ENCODE peak calls at places on chromosomes 5 and 9, in ten cellular contexts. V is CD4-positive, alpha-beta T cell; C is sigmoid colon; B is left lung; O is SJSA1; G is MM.1S; T is effector memory CD4-positive, alpha-beta T cell; I is RWPE1; Z is cardiac muscle cell; R is esophagus squamous epithelium. H is an unnamed sample.
A peak's percentile ranks its signal among the peaks of the same experiment; 100 is the strongest.

GRCh38 chr5:6377582-6378127 is 692 bp downstream of the MED10 start:
- DNase-seq in C (no peak), V (no peak), B (no peak), O (no peak), Z (no peak), R (no peak), T (no peak), I (no peak), G (peak; percentile 28), H (no peak)

GRCh38 chr9:93392974-93393373 is 58.5 kb upstream of the FAM120A start:
- DNase-seq in G (no peak), V (no peak), Z (no peak), R (no peak), O (no peak), T (no peak), I (no peak), C (no peak), B (peak; percentile 49), H (no peak)

GRCh38 chr9:131545003-131545785 is at the start of gene PRRT1B:
- DNase-seq in T (no peak), O (no peak), B (peak; percentile 93), V (no peak), C (no peak), Z (no peak), G (no peak), I (no peak), R (no peak), H (no peak)

GRCh38 chr9:101047848-101048402 is 19.4 kb downstream of the PLPPR1 start:
- DNase-seq in C (no peak), R (no peak), O (no peak), V (no peak), B (no peak), G (peak; percentile 65), Z (no peak), I (peak; percentile 15), T (no peak), H (no peak)

GRCh38 chr9:4984171-4984570 is 901 bp upstream of the JAK2 start:
- DNase-seq in C (no peak), I (no peak), B (no peak), O (no peak), G (peak; percentile 43), Z (no peak), V (no peak), R (no peak), T (no peak), H (no peak)

GRCh38 chr9:76608562-76609254 is 149.7 kb downstream of the GCNT1 start:
- DNase-seq in V (no peak), I (no peak), B (no peak), C (no peak), T (no peak), Z (no peak), R (no peak), O (no peak), G (no peak), H (no peak)

GRCh38 chr9:36862206-36863145 is 171.6 kb downstream of the PAX5 start:
- DNase-seq in I (peak; percentile 44), R (no peak), T (no peak), G (no peak), C (no peak), B (peak; percentile 61), V (no peak), Z (peak; percentile 67), O (peak; percentile 18), H (no peak)

GRCh38 chr9:12739014-12739413 is 35.8 kb upstream of the LURAP1L start:
- DNase-seq in G (no peak), C (no peak), R (no peak), O (no peak), B (no peak), V (no peak), Z (no peak), T (no peak), I (no peak), H (no peak)

GRCh38 chr5:67495072-67495471 is 298.5 kb upstream of the CD180 start:
- DNase-seq in Z (no peak), O (no peak), T (no peak), G (no peak), B (no peak), V (no peak), I (no peak), C (no peak), R (no peak), H (no peak)

GRCh38 chr5:139974661-139975060 is 68.4 kb downstream of the NRG2 start:
- DNase-seq in I (no peak), T (no peak), V (no peak), O (no peak), R (no peak), C (no peak), Z (peak; percentile 63), B (no peak), G (no peak), H (no peak)

GRCh38 chr5:141345327-141345726 is 1.7 kb downstream of the PCDHGA3 start:
- DNase-seq in O (no peak), R (no peak), G (no peak), I (no peak), V (no peak), T (no peak), Z (no peak), B (no peak), C (no peak), H (no peak)

GRCh38 chr5:132506094-132506692 is 15.6 kb upstream of the IRF1 start:
- DNase-seq in Z (peak; percentile 51), I (peak; percentile 77), G (peak; percentile 69), T (no peak), R (no peak), C (no peak), V (no peak), O (peak; percentile 95), B (no peak), H (no peak)

GRCh38 chr5:32165597-32165996 is 8.5 kb downstream of the GOLPH3 start:
- DNase-seq in G (no peak), B (no peak), O (no peak), V (no peak), T (no peak), Z (no peak), R (no peak), I (no peak), C (no peak), H (no peak)

GRCh38 chr9:135905380-135906282 is 1.7 kb downstream of the CAMSAP1 start:
- DNase-seq in T (no peak), I (peak; percentile 76), O (no peak), G (no peak), B (peak; percentile 54), R (no peak), Z (no peak), C (peak; percentile 54), V (peak; percentile 50), H (no peak)

GRCh38 chr5:136192526-136193395 is at the start of gene SMIM32:
- DNase-seq in C (peak; percentile 58), Z (peak; percentile 77), T (no peak), I (no peak), V (no peak), R (no peak), G (no peak), O (peak; percentile 42), B (no peak), H (peak; percentile 61)

DNA sequence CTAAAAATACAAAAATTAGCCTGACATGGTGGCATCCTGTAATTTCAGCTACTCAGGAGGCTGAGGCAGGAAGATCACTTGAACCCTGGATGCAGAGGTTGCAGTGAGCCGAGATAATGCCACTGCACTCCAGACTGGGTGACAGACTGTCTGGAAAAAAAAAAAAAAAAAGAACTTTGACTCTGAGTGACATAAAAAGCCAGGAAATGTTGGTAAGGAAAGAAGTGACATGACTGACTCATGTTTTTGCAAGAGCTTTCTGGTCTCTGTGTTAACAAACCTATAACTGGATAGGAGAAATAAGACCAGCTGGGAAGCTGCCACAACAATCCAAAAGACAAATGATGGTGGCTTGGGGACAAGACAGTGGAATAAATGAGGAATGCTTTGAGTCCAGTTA is 272.1 kb downstream of the HINT1 start:
- DNase-seq in I (no peak), V (no peak), T (no peak), O (no peak), G (no peak), C (no peak), R (no peak), Z (no peak), B (no peak), H (no peak)
- H3K27ac ChIP-seq in I (no peak overlapping the region), V (no peak overlapping the region), T (no peak overlapping the region), O (no peak overlapping the region), G (no peak overlapping the region), C (no peak overlapping the region), R (no peak overlapping the region), Z (no peak overlapping the region), B (no peak overlapping the region), H (no peak overlapping the region)

GRCh38 chr5:134255418-134256150 is 29.7 kb upstream of the PPP2CA start:
- DNase-seq in T (no peak), G (no peak), O (peak; percentile 33), R (no peak), I (no peak), C (no peak), V (no peak), B (no peak), Z (no peak), H (no peak)
- H3K27ac ChIP-seq in T (no peak overlapping the region), G (no peak overlapping the region), O (no peak overlapping the region), R (no peak overlapping the region), I (no peak overlapping the region), C (no peak overlapping the region), V (no peak overlapping the region), B (no peak overlapping the region), Z (no peak overlapping the region), H (peak overlapping the region; percentile 7)

GRCh38 chr5:149391524-149391923 is 12.4 kb upstream of the IL17B start:
- DNase-seq in Z (peak; percentile 54), I (no peak), T (no peak), G (no peak), B (no peak), R (no peak), C (peak; percentile 54), O (no peak), V (no peak), H (no peak)
- H3K27ac ChIP-seq in Z (peak overlapping the region; percentile 94), I (no peak overlapping the region), T (no peak overlapping the region), G (no peak overlapping the region), B (no peak overlapping the region), R (peak overlapping the region; percentile 83), C (peak overlapping the region; percentile 93), O (no peak overlapping the region), V (no peak overlapping the region), H (no peak overlapping the region)

GRCh38 chr9:2298217-2298616 is 283.1 kb downstream of the SMARCA2 start:
- DNase-seq in O (no peak), B (no peak), V (no peak), I (no peak), C (no peak), Z (no peak), R (no peak), G (no peak), T (no peak), H (no peak)

GRCh38 chr9:2302606-2303005 is 287.5 kb downstream of the SMARCA2 start:
- DNase-seq in R (no peak), I (no peak), B (no peak), C (no peak), Z (no peak), V (no peak), T (no peak), G (no peak), O (no peak), H (no peak)

GRCh38 chr9:2297771-2298170 is 282.6 kb downstream of the SMARCA2 start:
- DNase-seq in O (no peak), B (no peak), G (no peak), C (no peak), T (no peak), V (no peak), I (no peak), R (no peak), Z (no peak), H (no peak)

GRCh38 chr9:2299843-2300205 is 284.7 kb downstream of the SMARCA2 start:
- DNase-seq in Z (no peak), T (no peak), R (no peak), B (no peak), G (no peak), I (no peak), C (no peak), O (no peak), V (no peak), H (no peak)

GRCh38 chr9:2299156-2299842 is 284.2 kb downstream of the SMARCA2 start:
- DNase-seq in C (no peak), V (no peak), B (peak; percentile 81), G (no peak), I (no peak), R (no peak), O (no peak), T (no peak), Z (no peak), H (no peak)
- H3K27ac ChIP-seq in C (no peak overlapping the region), V (no peak overlapping the region), B (no peak overlapping the region), G (no peak overlapping the region), I (no peak overlapping the region), R (no peak overlapping the region), O (no peak overlapping the region), T (no peak overlapping the region), Z (no peak overlapping the region), H (no peak overlapping the region)

H was measured in RWPE2.